ENCODE peak calls at places on chromosome 1, in four cellular contexts. L is B cell; W is HepG2; N is activated CD8-positive, alpha-beta T cell treated with anti-CD3 and anti-CD28 coated beads, Interleukin-2, amount 10 ng/mL, durations not matched to agents 7 days and 5 days. H is an unnamed sample.
A peak's percentile ranks its signal among the peaks of the same experiment; 100 is the strongest.

GRCh38 chr1:23910553-23911246 is 2.5 kb downstream of the CNR2 start:
- ATAC-seq in L (no peak), W (no peak), N (no peak), H (no peak)

GRCh38 chr1:42006836-42007235 is 88.1 kb upstream of the HIVEP3 start:
- ATAC-seq in L (no peak), W (no peak), N (no peak), H (no peak)

GRCh38 chr1:94855307-94855700 is 35.1 kb downstream of the SLC44A3 start:
- ATAC-seq in L (no peak), W (no peak), N (no peak), H (no peak)

GRCh38 chr1:214678386-214678785 is 75.4 kb downstream of the CENPF start:
- ATAC-seq in L (no peak), W (peak; percentile 100), N (no peak), H (no peak)

GRCh38 chr1:205947024-205947423 is 3.8 kb upstream of the SLC26A9 start:
- ATAC-seq in L (no peak), W (no peak), N (no peak), H (no peak)

GRCh38 chr1:215083408-215083961 is 948 bp downstream of the KCNK2 start:
- ATAC-seq in L (no peak), W (peak; percentile 54), N (no peak), H (peak; percentile 16)

GRCh38 chr1:82464362-82464931 is 663.7 kb downstream of the ADGRL2 start:
- ATAC-seq in L (no peak), W (no peak), N (no peak), H (no peak)

GRCh38 chr1:61139324-61140055 is 57.1 kb downstream of the NFIA start:
- ATAC-seq in L (no peak), W (peak; percentile 41), N (no peak), H (peak; percentile 78)

GRCh38 chr1:160789702-160790611 is 6.0 kb upstream of the LY9 start:
- ATAC-seq in L (peak; percentile 77), W (no peak), N (no peak), H (no peak)

GRCh38 chr1:205142105-205142475 is 20.3 kb upstream of the RBBP5 start:
- ATAC-seq in L (no peak), W (peak; percentile 18), N (peak; percentile 19), H (no peak)

GRCh38 chr1:205255941-205256780 is 28.4 kb downstream of the TMCC2 start:
- ATAC-seq in L (peak; percentile 97), W (peak; percentile 92), N (peak; percentile 94), H (peak; percentile 88)

GRCh38 chr1:212498243-212498642 is 65.5 kb downstream of the NENF start:
- ATAC-seq in L (no peak), W (no peak), N (no peak), H (no peak)